ENCODE peak calls at places on chromosomes 3 and 15, in nine cellular contexts. J is natural killer cell, O is PC-3, E is colonic mucosa, X is mucosa of descending colon, U is cardiac fibroblast, S is HFFc6, H is GM23338, D is omental fat pad. Z is an unnamed sample.

GRCh38 chr15:85639752-85640381 is 154.9 kb downstream of the KLHL25 start:
- DNase-seq in J (no peak), O (peak; percentile 3), E (no peak), X (no peak), U (peak; percentile 82), S (peak; percentile 80), H (no peak), D (no peak), Z (no peak)

GRCh38 chr3:61422945-61423740 is 138.2 kb upstream of the PTPRG start:
- DNase-seq in J (no peak), O (no peak), E (no peak), X (no peak), U (no peak), S (no peak), H (no peak), D (no peak), Z (no peak)

GRCh38 chr15:68385240-68385561 is 46.8 kb downstream of the ITGA11 start:
- DNase-seq in J (peak; percentile 5), O (no peak), E (peak; percentile 8), X (no peak), U (no peak), S (no peak), H (no peak), D (no peak), Z (no peak)

GRCh38 chr3:48157950-48158376 is 30.3 kb downstream of the CDC25A start:
- DNase-seq in J (peak; percentile 36), O (peak; percentile 50), E (peak; percentile 41), X (peak; percentile 40), U (peak; percentile 82), S (peak; percentile 49), H (peak; percentile 87), D (peak; percentile 52), Z (no peak)

GRCh38 chr3:17140670-17141505 is 256.1 kb downstream of the PLCL2 start:
- DNase-seq in J (no peak), O (peak; percentile 37), E (no peak), X (no peak), U (peak; percentile 16), S (peak; percentile 4), H (no peak), D (no peak), Z (no peak)

GRCh38 chr3:71031914-71032521 is 551.5 kb downstream of the FOXP1 start:
- DNase-seq in J (no peak), O (no peak), E (no peak), X (no peak), U (no peak), S (no peak), H (no peak), D (no peak), Z (peak; percentile 32)

GRCh38 chr3:102018544-102018943 is 169.2 kb downstream of the NFKBIZ start:
- DNase-seq in J (no peak), O (no peak), E (no peak), X (no peak), U (no peak), S (no peak), H (no peak), D (no peak), Z (no peak)

GRCh38 chr15:76200083-76200465 is 111.2 kb downstream of the ETFA start:
- DNase-seq in J (no peak), O (no peak), E (no peak), X (no peak), U (no peak), S (no peak), H (no peak), D (peak; percentile 19), Z (no peak)

GRCh38 chr3:189580190-189580589 is 51.0 kb upstream of the TP63 start:
- DNase-seq in J (no peak), O (no peak), E (no peak), X (no peak), U (no peak), S (no peak), H (no peak), D (no peak), Z (no peak)

DNA sequence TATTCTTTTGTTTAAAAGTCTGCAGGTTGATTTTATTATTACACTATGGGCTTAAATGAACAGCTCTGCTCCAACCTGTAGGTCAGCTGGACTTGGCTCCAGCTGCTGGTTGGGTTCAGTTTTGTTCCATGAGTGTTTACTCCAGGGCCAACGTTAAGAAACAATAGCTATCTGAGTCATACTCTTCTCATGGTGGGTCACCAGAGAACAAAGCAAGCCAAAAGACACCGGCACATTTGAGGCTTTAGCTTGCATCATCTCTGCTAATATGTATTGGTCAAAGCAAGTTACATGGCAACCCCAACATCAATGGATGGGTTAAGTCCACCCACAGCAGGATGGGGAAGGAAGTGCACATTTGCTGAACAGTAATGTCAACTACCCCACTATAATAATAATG is 249.8 kb upstream of the SLCO3A1 start:
- DNase-seq in J (no peak), O (no peak), E (no peak), X (no peak), U (peak; percentile 84), S (no peak), H (no peak), D (no peak), Z (no peak)
- TF ChIP-seq CTCF in J (no peak), O (no peak), E (no peak), X (no peak), U (no peak), S (no peak), H (no peak), D (no peak), Z (no peak)

GRCh38 chr3:29322586-29322985 is 41.7 kb downstream of the RBMS3 start:
- DNase-seq in J (no peak), O (no peak), E (no peak), X (no peak), U (no peak), S (no peak), H (no peak), D (no peak), Z (no peak)

GRCh38 chr3:29318251-29318650 is 37.4 kb downstream of the RBMS3 start:
- DNase-seq in J (no peak), O (no peak), E (no peak), X (no peak), U (no peak), S (no peak), H (no peak), D (no peak), Z (no peak)

GRCh38 chr3:29317659-29318173 is 36.8 kb downstream of the RBMS3 start:
- DNase-seq in J (no peak), O (no peak), E (no peak), X (no peak), U (no peak), S (no peak), H (no peak), D (no peak), Z (no peak)

GRCh38 chr3:29319262-29319661 is 38.4 kb downstream of the RBMS3 start:
- DNase-seq in J (no peak), O (no peak), E (no peak), X (no peak), U (no peak), S (no peak), H (no peak), D (no peak), Z (no peak)

DNA sequence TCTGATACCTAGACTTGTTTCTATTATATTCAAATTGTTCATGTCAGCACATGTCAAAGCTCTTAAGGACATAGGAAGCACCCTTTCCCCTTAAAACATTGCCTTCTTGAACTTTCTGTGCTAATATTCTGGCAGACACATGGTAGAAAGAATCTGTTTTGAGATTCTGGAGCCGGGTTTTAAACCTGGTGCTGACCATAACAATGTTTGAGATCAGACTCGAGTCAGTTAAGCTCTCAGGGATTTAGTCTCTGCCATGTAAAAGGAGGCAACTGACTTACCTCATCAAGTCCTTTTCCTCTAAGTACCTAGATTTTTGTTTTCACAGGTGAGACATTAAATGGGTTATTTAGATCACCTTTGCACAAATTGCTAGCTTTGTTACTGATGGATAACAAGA is 38.9 kb downstream of the RBMS3 start:
- DNase-seq in J (no peak), O (no peak), E (no peak), X (no peak), U (peak; percentile 38), S (no peak), H (no peak), D (no peak), Z (no peak)
- TF ChIP-seq CTCF in J (no peak), O (no peak), E (no peak), X (no peak), U (no peak), S (no peak), H (no peak), D (no peak), Z (no peak)

DNA sequence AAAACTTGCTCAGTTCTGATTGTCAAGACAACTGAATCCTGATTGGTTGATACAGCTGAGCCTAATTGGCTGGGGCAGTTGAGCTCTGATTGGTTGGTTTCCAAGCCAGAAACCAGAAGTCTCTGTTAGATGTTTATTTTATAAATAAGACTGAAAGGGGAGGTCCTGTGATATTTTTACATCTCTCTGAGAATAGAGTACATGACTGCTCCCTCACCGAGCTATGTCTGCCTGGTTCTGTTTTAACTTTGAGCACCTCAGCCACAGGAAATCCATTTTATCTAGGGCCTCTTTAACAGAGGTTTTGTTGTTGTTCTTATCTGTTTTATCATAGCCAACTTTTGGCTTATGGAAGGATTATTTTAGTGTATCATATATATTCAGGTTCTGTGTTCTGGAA is 37.8 kb downstream of the PPM1L start:
- DNase-seq in J (no peak), O (no peak), E (no peak), X (no peak), U (no peak), S (no peak), H (no peak), D (no peak), Z (no peak)
- TF ChIP-seq CTCF in J (no peak), O (no peak), E (no peak), X (no peak), U (no peak), S (no peak), H (no peak), D (no peak), Z (no peak)

DNA sequence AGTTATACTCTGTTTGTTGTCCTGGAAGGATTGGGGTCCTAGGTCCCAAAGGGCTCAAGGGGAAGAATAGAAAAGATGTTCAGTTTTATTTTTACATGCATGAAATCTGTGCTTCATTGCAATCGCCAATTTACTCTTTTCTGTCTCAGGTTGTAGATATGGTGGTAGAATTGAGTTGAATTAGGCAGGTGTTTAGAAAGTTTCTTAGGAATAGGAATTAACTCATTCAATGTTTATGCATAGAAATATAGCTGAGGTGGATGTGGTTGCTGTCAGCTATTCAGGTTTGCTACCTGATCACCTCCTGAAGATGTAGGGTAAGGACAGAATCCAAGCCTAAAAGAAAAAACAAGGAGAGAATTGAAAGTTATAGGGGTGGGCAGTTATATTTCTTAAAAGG is 1.4 kb downstream of the ARPP21 start:
- DNase-seq in J (no peak), O (no peak), E (no peak), X (no peak), U (no peak), S (no peak), H (no peak), D (no peak), Z (no peak)
- TF ChIP-seq CTCF in J (no peak), O (no peak), E (no peak), X (no peak), U (no peak), S (no peak), H (no peak), D (no peak), Z (no peak)